ENCODE peak calls at places on chromosome 6, in ten cellular contexts. One of them, this sample, is unnamed.

GRCh38 chr6:107318100-107318736 is 141.1 kb downstream of the PDSS2 start:
- DNase-seq in PC-9: peak; percentile 37
- DNase-seq in activated naive CD4-positive, alpha-beta T cell treated with Interleukin-2 at 50 U/mL for 16 hours: peak; percentile 11
- DNase-seq in GM12865: peak; percentile 64
- DNase-seq in brain microvascular endothelial cell: peak; percentile 67
- DNase-seq in stimulated activated CD8-positive, alpha-beta memory T cell treated with anti-CD3 and anti-CD28 coated beads, Interleukin-2, amount 100 ng/mL, for 48 hours: peak; percentile 13
- DNase-seq in AML-193: peak; percentile 73
- DNase-seq in AG09319: peak; percentile 38
- DNase-seq in RWPE1: peak; percentile 61
- DNase-seq in kidney tubule cell: peak; percentile 58
- DNase-seq in this sample: no peak

GRCh38 chr6:106939848-106940247 is 34.7 kb downstream of the CD24 start:
- DNase-seq in PC-9: no peak
- DNase-seq in activated naive CD4-positive, alpha-beta T cell treated with Interleukin-2 at 50 U/mL for 16 hours: no peak
- DNase-seq in GM12865: peak; percentile 74
- DNase-seq in brain microvascular endothelial cell: no peak
- DNase-seq in stimulated activated CD8-positive, alpha-beta memory T cell treated with anti-CD3 and anti-CD28 coated beads, Interleukin-2, amount 100 ng/mL, for 48 hours: no peak
- DNase-seq in AML-193: peak; percentile 79
- DNase-seq in AG09319: no peak
- DNase-seq in RWPE1: no peak
- DNase-seq in kidney tubule cell: no peak
- DNase-seq in this sample: no peak

GRCh38 chr6:87244380-87244779 is 78.0 kb upstream of the SMIM8 start:
- DNase-seq in PC-9: no peak
- DNase-seq in activated naive CD4-positive, alpha-beta T cell treated with Interleukin-2 at 50 U/mL for 16 hours: no peak
- DNase-seq in GM12865: no peak
- DNase-seq in brain microvascular endothelial cell: no peak
- DNase-seq in stimulated activated CD8-positive, alpha-beta memory T cell treated with anti-CD3 and anti-CD28 coated beads, Interleukin-2, amount 100 ng/mL, for 48 hours: no peak
- DNase-seq in AML-193: no peak
- DNase-seq in AG09319: no peak
- DNase-seq in RWPE1: no peak
- DNase-seq in kidney tubule cell: no peak
- DNase-seq in this sample: no peak

GRCh38 chr6:3750324-3751018 is 1.0 kb downstream of the PXDC1 start:
- DNase-seq in PC-9: peak; percentile 74
- DNase-seq in activated naive CD4-positive, alpha-beta T cell treated with Interleukin-2 at 50 U/mL for 16 hours: peak; percentile 18
- DNase-seq in GM12865: no peak
- DNase-seq in brain microvascular endothelial cell: peak; percentile 64
- DNase-seq in stimulated activated CD8-positive, alpha-beta memory T cell treated with anti-CD3 and anti-CD28 coated beads, Interleukin-2, amount 100 ng/mL, for 48 hours: no peak
- DNase-seq in AML-193: no peak
- DNase-seq in AG09319: no peak
- DNase-seq in RWPE1: peak; percentile 69
- DNase-seq in kidney tubule cell: peak; percentile 73
- DNase-seq in this sample: no peak

GRCh38 chr6:89257346-89257745 is 40.2 kb upstream of the GABRR1 start:
- DNase-seq in PC-9: no peak
- DNase-seq in activated naive CD4-positive, alpha-beta T cell treated with Interleukin-2 at 50 U/mL for 16 hours: no peak
- DNase-seq in GM12865: no peak
- DNase-seq in brain microvascular endothelial cell: no peak
- DNase-seq in stimulated activated CD8-positive, alpha-beta memory T cell treated with anti-CD3 and anti-CD28 coated beads, Interleukin-2, amount 100 ng/mL, for 48 hours: no peak
- DNase-seq in AML-193: no peak
- DNase-seq in AG09319: no peak
- DNase-seq in RWPE1: no peak
- DNase-seq in kidney tubule cell: no peak
- DNase-seq in this sample: no peak

GRCh38 chr6:81844686-81845085 is 92.2 kb upstream of the TENT5A start:
- DNase-seq in PC-9: no peak
- DNase-seq in activated naive CD4-positive, alpha-beta T cell treated with Interleukin-2 at 50 U/mL for 16 hours: no peak
- DNase-seq in GM12865: no peak
- DNase-seq in brain microvascular endothelial cell: no peak
- DNase-seq in stimulated activated CD8-positive, alpha-beta memory T cell treated with anti-CD3 and anti-CD28 coated beads, Interleukin-2, amount 100 ng/mL, for 48 hours: no peak
- DNase-seq in AML-193: no peak
- DNase-seq in AG09319: peak; percentile 28
- DNase-seq in RWPE1: no peak
- DNase-seq in kidney tubule cell: no peak
- DNase-seq in this sample: no peak

GRCh38 chr6:14278000-14278399 is 160.4 kb downstream of the CD83 start:
- DNase-seq in PC-9: no peak
- DNase-seq in activated naive CD4-positive, alpha-beta T cell treated with Interleukin-2 at 50 U/mL for 16 hours: no peak
- DNase-seq in GM12865: no peak
- DNase-seq in brain microvascular endothelial cell: peak; percentile 20
- DNase-seq in stimulated activated CD8-positive, alpha-beta memory T cell treated with anti-CD3 and anti-CD28 coated beads, Interleukin-2, amount 100 ng/mL, for 48 hours: no peak
- DNase-seq in AML-193: no peak
- DNase-seq in AG09319: no peak
- DNase-seq in RWPE1: no peak
- DNase-seq in kidney tubule cell: no peak
- DNase-seq in this sample: no peak

GRCh38 chr6:149320745-149321240 is 3.3 kb downstream of the TAB2 start:
- DNase-seq in PC-9: no peak
- DNase-seq in activated naive CD4-positive, alpha-beta T cell treated with Interleukin-2 at 50 U/mL for 16 hours: no peak
- DNase-seq in GM12865: no peak
- DNase-seq in brain microvascular endothelial cell: no peak
- DNase-seq in stimulated activated CD8-positive, alpha-beta memory T cell treated with anti-CD3 and anti-CD28 coated beads, Interleukin-2, amount 100 ng/mL, for 48 hours: no peak
- DNase-seq in AML-193: peak; percentile 36
- DNase-seq in AG09319: no peak
- DNase-seq in RWPE1: no peak
- DNase-seq in kidney tubule cell: no peak
- DNase-seq in this sample: no peak

GRCh38 chr6:16168858-16169257 is 40.0 kb downstream of the MYLIP start:
- DNase-seq in PC-9: no peak
- DNase-seq in activated naive CD4-positive, alpha-beta T cell treated with Interleukin-2 at 50 U/mL for 16 hours: no peak
- DNase-seq in GM12865: peak; percentile 66
- DNase-seq in brain microvascular endothelial cell: peak; percentile 31
- DNase-seq in stimulated activated CD8-positive, alpha-beta memory T cell treated with anti-CD3 and anti-CD28 coated beads, Interleukin-2, amount 100 ng/mL, for 48 hours: no peak
- DNase-seq in AML-193: peak; percentile 47
- DNase-seq in AG09319: no peak
- DNase-seq in RWPE1: no peak
- DNase-seq in kidney tubule cell: peak; percentile 9
- DNase-seq in this sample: no peak

GRCh38 chr6:109865968-109866367 is 112.1 kb upstream of the GPR6 start:
- DNase-seq in PC-9: no peak
- DNase-seq in activated naive CD4-positive, alpha-beta T cell treated with Interleukin-2 at 50 U/mL for 16 hours: no peak
- DNase-seq in GM12865: peak; percentile 22
- DNase-seq in brain microvascular endothelial cell: no peak
- DNase-seq in stimulated activated CD8-positive, alpha-beta memory T cell treated with anti-CD3 and anti-CD28 coated beads, Interleukin-2, amount 100 ng/mL, for 48 hours: no peak
- DNase-seq in AML-193: no peak
- DNase-seq in AG09319: no peak
- DNase-seq in RWPE1: no peak
- DNase-seq in kidney tubule cell: no peak
- DNase-seq in this sample: no peak

GRCh38 chr6:617485-618100 is 39.3 kb downstream of the HUS1B start:
- DNase-seq in PC-9: peak; percentile 52
- DNase-seq in activated naive CD4-positive, alpha-beta T cell treated with Interleukin-2 at 50 U/mL for 16 hours: peak; percentile 17
- DNase-seq in GM12865: no peak
- DNase-seq in brain microvascular endothelial cell: no peak
- DNase-seq in stimulated activated CD8-positive, alpha-beta memory T cell treated with anti-CD3 and anti-CD28 coated beads, Interleukin-2, amount 100 ng/mL, for 48 hours: no peak
- DNase-seq in AML-193: no peak
- DNase-seq in AG09319: no peak
- DNase-seq in RWPE1: peak; percentile 17
- DNase-seq in kidney tubule cell: no peak
- DNase-seq in this sample: no peak

GRCh38 chr6:72787521-72788031 is 165.7 kb downstream of the KCNQ5 start:
- DNase-seq in PC-9: peak; percentile 44
- DNase-seq in activated naive CD4-positive, alpha-beta T cell treated with Interleukin-2 at 50 U/mL for 16 hours: no peak
- DNase-seq in GM12865: no peak
- DNase-seq in brain microvascular endothelial cell: peak; percentile 70
- DNase-seq in stimulated activated CD8-positive, alpha-beta memory T cell treated with anti-CD3 and anti-CD28 coated beads, Interleukin-2, amount 100 ng/mL, for 48 hours: no peak
- DNase-seq in AML-193: no peak
- DNase-seq in AG09319: peak; percentile 99
- DNase-seq in RWPE1: peak; percentile 89
- DNase-seq in kidney tubule cell: peak; percentile 89
- DNase-seq in this sample: peak; percentile 89

GRCh38 chr6:3455490-3456394 is 1.1 kb downstream of the SLC22A23 start:
- DNase-seq in PC-9: peak; percentile 14
- DNase-seq in activated naive CD4-positive, alpha-beta T cell treated with Interleukin-2 at 50 U/mL for 16 hours: no peak
- DNase-seq in GM12865: no peak
- DNase-seq in brain microvascular endothelial cell: no peak
- DNase-seq in stimulated activated CD8-positive, alpha-beta memory T cell treated with anti-CD3 and anti-CD28 coated beads, Interleukin-2, amount 100 ng/mL, for 48 hours: no peak
- DNase-seq in AML-193: no peak
- DNase-seq in AG09319: no peak
- DNase-seq in RWPE1: peak; percentile 34
- DNase-seq in kidney tubule cell: peak; percentile 4
- DNase-seq in this sample: no peak